ENCODE peak calls at places on chromosomes 3 and 15, in six cellular contexts. T, U, N, Q, A and Y are unnamed samples.

GRCh38 chr3:174363256-174363655 is 495.9 kb upstream of the NAALADL2 start:
- DNase-seq in T (no peak), U (no peak), N (no peak), Q (no peak), A (no peak), Y (no peak)

GRCh38 chr15:61558172-61559146 is 329.4 kb upstream of the RORA start:
- DNase-seq in T (no peak), U (no peak), N (no peak), Q (no peak), A (no peak), Y (peak)

GRCh38 chr3:49173116-49173791 is 1.9 kb downstream of the KLHDC8B start:
- DNase-seq in T (no peak), U (peak), N (no peak), Q (no peak), A (no peak), Y (peak)

GRCh38 chr3:126341755-126342150 is 15.5 kb downstream of the KLF15 start:
- DNase-seq in T (no peak), U (no peak), N (no peak), Q (no peak), A (peak), Y (no peak)

GRCh38 chr15:65532738-65533051 is 2.4 kb downstream of the HACD3 start:
- DNase-seq in T (peak), U (no peak), N (peak), Q (no peak), A (no peak), Y (peak)

GRCh38 chr3:71152039-71152891 is 431.3 kb downstream of the FOXP1 start:
- DNase-seq in T (no peak), U (no peak), N (no peak), Q (no peak), A (no peak), Y (no peak)

GRCh38 chr3:30421261-30421660 is 185.1 kb upstream of the TGFBR2 start:
- DNase-seq in T (no peak), U (no peak), N (peak), Q (no peak), A (no peak), Y (peak)

GRCh38 chr15:52566889-52567288 is 1.9 kb downstream of the ARPP19 start:
- DNase-seq in T (no peak), U (no peak), N (no peak), Q (no peak), A (no peak), Y (no peak)

GRCh38 chr15:84955089-84955848 is 26.4 kb upstream of the PDE8A start:
- DNase-seq in T (peak), U (peak), N (peak), Q (peak), A (peak), Y (peak)

GRCh38 chr3:43171770-43172169 is 65.9 kb upstream of the POMGNT2 start:
- DNase-seq in T (no peak), U (no peak), N (peak), Q (no peak), A (no peak), Y (peak)

GRCh38 chr3:114351822-114352145 is 58.0 kb downstream of the TIGIT start:
- DNase-seq in T (no peak), U (no peak), N (no peak), Q (no peak), A (no peak), Y (no peak)

GRCh38 chr15:41934843-41935242 is 37.5 kb downstream of the EHD4 start:
- DNase-seq in T (no peak), U (no peak), N (peak), Q (no peak), A (no peak), Y (no peak)

GRCh38 chr3:48244462-48244861 is 3.6 kb downstream of the ZNF589 start:
- DNase-seq in T (no peak), U (no peak), N (no peak), Q (no peak), A (no peak), Y (no peak)

GRCh38 chr3:31534036-31534435 is 1.3 kb downstream of the STT3B start:
- DNase-seq in T (peak), U (peak), N (peak), Q (no peak), A (no peak), Y (peak)

GRCh38 chr3:147419062-147419701 is 10.0 kb downstream of the ZIC1 start:
- DNase-seq in T (no peak), U (no peak), N (peak), Q (peak), A (no peak), Y (no peak)

GRCh38 chr15:22895465-22896190 is 57.2 kb downstream of the NIPA2 start:
- DNase-seq in T (peak), U (no peak), N (peak), Q (no peak), A (no peak), Y (peak)

GRCh38 chr3:136584728-136585127 is 167.4 kb downstream of the STAG1 start:
- DNase-seq in T (no peak), U (no peak), N (peak), Q (no peak), A (no peak), Y (no peak)

GRCh38 chr3:21515417-21515816 is 235.6 kb downstream of the ZNF385D start:
- DNase-seq in T (no peak), U (no peak), N (no peak), Q (no peak), A (no peak), Y (no peak)

GRCh38 chr3:146865175-146865755 is 260.1 kb upstream of the PLSCR5 start:
- DNase-seq in T (no peak), U (no peak), N (no peak), Q (no peak), A (no peak), Y (no peak)

GRCh38 chr15:39124155-39124924 is 456.5 kb upstream of the THBS1 start:
- DNase-seq in T (peak), U (no peak), N (peak), Q (no peak), A (no peak), Y (peak)

GRCh38 chr3:59049671-59050331 is at the start of gene CFAP20DC:
- DNase-seq in T (peak), U (peak), N (peak), Q (peak), A (peak), Y (peak)

GRCh38 chr3:31896643-31897433 is 84.2 kb downstream of the OSBPL10 start:
- DNase-seq in T (no peak), U (peak), N (no peak), Q (no peak), A (no peak), Y (no peak)

GRCh38 chr15:33101036-33101435 is 93.5 kb downstream of the FMN1 start:
- DNase-seq in T (no peak), U (no peak), N (no peak), Q (no peak), A (no peak), Y (no peak)

GRCh38 chr15:68674975-68675374 is 96.2 kb downstream of the CORO2B start:
- DNase-seq in T (no peak), U (no peak), N (peak), Q (no peak), A (no peak), Y (no peak)

GRCh38 chr3:48016336-48016973 is at the start of gene MAP4:
- DNase-seq in T (peak), U (no peak), N (peak), Q (no peak), A (no peak), Y (peak)